ENCODE peak calls at places on chromosome X, in eight cellular contexts. U, F, E, Z, T, G, V and X are unnamed samples.
A peak's percentile ranks its signal among the peaks of the same experiment; 100 is the strongest.

GRCh38 chrX:10833299-10834169 is 213.1 kb upstream of the MID1 start:
- DNase-seq in G (no peak), U (peak; percentile 73), T (no peak), E (no peak), V (peak; percentile 64), Z (peak; percentile 57), F (no peak), X (no peak)

GRCh38 chrX:21996872-21997271 is 35.3 kb upstream of the PHEX start:
- DNase-seq in E (no peak), F (no peak), G (no peak), T (no peak), U (no peak), Z (no peak), V (no peak), X (no peak)

GRCh38 chrX:110669572-110669971 is 126.0 kb downstream of the CHRDL1 start:
- DNase-seq in G (no peak), T (no peak), V (no peak), F (no peak), U (no peak), Z (no peak), E (no peak), X (no peak)

GRCh38 chrX:39052751-39053150 is 251.5 kb downstream of the MID1IP1 start:
- DNase-seq in Z (no peak), E (no peak), U (no peak), T (no peak), F (no peak), G (no peak), V (no peak), X (no peak)

GRCh38 chrX:110318664-110318968 is 731 bp upstream of the AMMECR1 start:
- DNase-seq in V (no peak), Z (no peak), F (no peak), E (no peak), U (no peak), T (no peak), G (no peak), X (no peak)

GRCh38 chrX:72001471-72001870 is 90.8 kb downstream of the NHSL2 start:
- DNase-seq in F (no peak), U (no peak), G (no peak), E (no peak), V (no peak), T (no peak), Z (no peak), X (no peak)

GRCh38 chrX:150146271-150146888 is 208.1 kb upstream of the EOLA2 start:
- DNase-seq in Z (no peak), U (no peak), G (no peak), T (no peak), F (no peak), V (no peak), E (no peak), X (no peak)

GRCh38 chrX:136141569-136141968 is 5.8 kb upstream of the FHL1 start:
- DNase-seq in V (no peak), F (no peak), G (no peak), T (no peak), U (no peak), Z (no peak), E (no peak), X (no peak)

GRCh38 chrX:106952988-106953387 is 32.8 kb downstream of the CLDN2 start:
- DNase-seq in E (no peak), F (no peak), V (no peak), Z (no peak), G (no peak), U (peak; percentile 49), T (peak; percentile 9), X (peak; percentile 6)

GRCh38 chrX:23616361-23616760 is 50.9 kb upstream of the PRDX4 start:
- DNase-seq in T (peak; percentile 6), V (no peak), E (no peak), G (no peak), F (no peak), Z (no peak), U (peak; percentile 59), X (no peak)

GRCh38 chrX:66625525-66625924 is 13.4 kb downstream of the EDA2R start:
- DNase-seq in F (no peak), Z (no peak), E (no peak), V (no peak), T (peak; percentile 83), G (no peak), U (no peak), X (no peak)

GRCh38 chrX:31580726-31581125 is 508.9 kb upstream of the FTHL17 start:
- DNase-seq in T (no peak), G (no peak), E (no peak), V (no peak), Z (no peak), F (no peak), U (no peak), X (no peak)

GRCh38 chrX:130020661-130021324 is 38.4 kb downstream of the BCORL1 start:
- DNase-seq in E (no peak), F (no peak), T (no peak), Z (no peak), V (no peak), U (no peak), G (no peak), X (no peak)

GRCh38 chrX:39730671-39731389 is 366.9 kb downstream of the BCOR start:
- DNase-seq in E (peak; percentile 17), T (peak; percentile 27), G (peak; percentile 30), Z (peak; percentile 54), V (peak; percentile 90), U (peak; percentile 71), F (no peak), X (peak; percentile 44)

DNA sequence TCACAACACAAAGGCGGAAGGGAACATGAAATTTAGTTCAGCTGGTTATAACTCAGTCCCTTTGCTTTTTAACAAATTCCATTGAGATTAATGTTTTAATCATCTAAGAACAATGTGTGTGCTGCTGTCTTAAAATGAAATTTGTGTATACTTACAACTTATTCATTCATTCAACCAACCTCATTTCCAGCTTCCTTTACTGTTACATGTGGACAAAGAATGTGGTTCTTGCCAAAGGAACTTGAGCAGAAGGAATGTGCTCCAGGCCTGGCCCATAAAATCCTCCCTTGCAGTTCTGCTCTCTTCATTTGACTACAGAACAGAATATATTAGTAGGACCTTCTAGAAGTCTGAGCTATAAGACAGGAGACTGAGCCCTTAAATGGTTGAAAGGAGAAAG is 176.8 kb upstream of the GLRA2 start:
- DNase-seq in V (no peak), U (no peak), T (no peak), E (no peak), G (no peak), F (no peak), Z (no peak), X (no peak)
- H3K27ac ChIP-seq in V (no peak overlapping the region), U (no peak overlapping the region), T (no peak overlapping the region), E (no peak overlapping the region), G (no peak overlapping the region), F (no peak overlapping the region), Z (no peak overlapping the region), X (no peak overlapping the region)

GRCh38 chrX:123590842-123591491 is 141.9 kb downstream of the THOC2 start:
- DNase-seq in G (no peak), Z (no peak), E (no peak), F (no peak), T (peak; percentile 74), U (no peak), V (no peak), X (no peak)
- H3K27ac ChIP-seq in G (no peak overlapping the region), Z (no peak overlapping the region), E (no peak overlapping the region), F (no peak overlapping the region), T (peak overlapping the region; percentile 16), U (no peak overlapping the region), V (no peak overlapping the region), X (no peak overlapping the region)

GRCh38 chrX:154019633-154020499 is at the start of gene IRAK1:
- DNase-seq in T (peak; percentile 56), F (no peak), G (peak; percentile 20), Z (peak; percentile 80), V (no peak), E (peak; percentile 46), U (peak; percentile 51), X (peak; percentile 36)
- H3K27ac ChIP-seq in T (peak within 1 kb of the TSS; percentile 76), F (peak within 1 kb of the TSS; percentile 76), G (peak within 1 kb of the TSS; percentile 46), Z (peak within 1 kb of the TSS; percentile 89), V (peak within 1 kb of the TSS; percentile 81), E (peak within 1 kb of the TSS; percentile 79), U (peak within 1 kb of the TSS; percentile 73), X (peak within 1 kb of the TSS; percentile 78)

DNA sequence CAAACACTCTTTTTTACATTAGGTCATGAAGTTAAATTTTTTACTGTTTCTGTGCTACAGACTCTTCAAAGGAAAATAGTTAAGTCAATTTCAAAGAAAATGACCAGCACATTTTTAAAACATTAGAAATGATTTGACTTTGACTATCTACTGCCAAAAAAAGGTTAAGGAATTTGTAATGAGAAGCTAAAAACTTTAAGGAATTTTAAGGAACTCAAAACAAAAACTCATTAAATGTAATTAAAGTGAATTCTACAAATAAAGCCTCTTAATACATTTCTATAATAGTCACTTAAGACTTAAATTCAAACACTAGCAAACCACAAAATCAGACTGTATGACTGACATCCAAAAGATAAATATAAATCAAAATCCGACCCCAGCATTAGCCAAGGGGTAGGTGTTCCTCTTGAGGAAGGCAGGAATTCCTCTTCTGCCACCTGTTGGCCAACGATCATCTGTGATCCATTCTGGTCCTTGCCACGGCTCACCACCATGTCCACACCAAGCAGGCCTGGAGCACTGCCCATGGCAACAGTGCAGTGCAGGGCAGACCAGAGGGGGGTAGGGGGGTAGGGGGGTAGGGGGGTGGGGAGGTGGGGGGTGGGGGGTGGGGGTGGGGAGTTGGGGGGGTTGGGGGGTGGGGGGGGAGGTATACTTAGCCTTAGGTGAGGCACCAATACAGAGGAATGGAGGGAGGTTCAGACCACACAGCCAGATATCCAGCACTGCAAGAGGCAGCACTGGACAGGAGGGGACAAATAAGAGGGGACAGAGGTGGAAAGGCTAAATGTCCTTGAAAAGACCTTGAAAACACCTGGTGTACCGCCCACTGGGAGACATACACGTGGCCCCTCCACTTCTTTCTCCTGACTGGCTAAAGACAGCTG is 287.4 kb downstream of the CHIC1 start:
- DNase-seq in E (no peak), F (no peak), V (no peak), U (peak; percentile 13), Z (no peak), G (no peak), T (peak; percentile 50), X (no peak)
- H3K27ac ChIP-seq in E (no peak overlapping the region), F (no peak overlapping the region), V (no peak overlapping the region), U (no peak overlapping the region), Z (peak overlapping the region; percentile 75), G (no peak overlapping the region), T (peak overlapping the region; percentile 89), X (no peak overlapping the region)